ENCODE peak calls at places on chromosomes 7 and 10, in four cellular contexts. One of them, this sample, is unnamed.
A peak's percentile ranks its signal among the peaks of the same experiment; 100 is the strongest.

GRCh38 chr7:19248681-19249080 is 103.5 kb upstream of the FERD3L start:
- DNase-seq in fibroblast of pulmonary artery: peak; percentile 18
- DNase-seq in CD8-positive, alpha-beta T cell: no peak
- DNase-seq in astrocyte of the cerebellum: no peak
- DNase-seq in this sample: no peak

GRCh38 chr7:55590517-55591281 is 18.4 kb upstream of the VOPP1 start:
- DNase-seq in fibroblast of pulmonary artery: no peak
- DNase-seq in CD8-positive, alpha-beta T cell: no peak
- DNase-seq in astrocyte of the cerebellum: no peak
- DNase-seq in this sample: no peak

GRCh38 chr7:19094971-19095370 is 22.5 kb downstream of the TWIST1 start:
- DNase-seq in fibroblast of pulmonary artery: no peak
- DNase-seq in CD8-positive, alpha-beta T cell: no peak
- DNase-seq in astrocyte of the cerebellum: no peak
- DNase-seq in this sample: no peak

GRCh38 chr7:53229202-53229601 is 193.8 kb downstream of the POM121L12 start:
- DNase-seq in fibroblast of pulmonary artery: no peak
- DNase-seq in CD8-positive, alpha-beta T cell: no peak
- DNase-seq in astrocyte of the cerebellum: no peak
- DNase-seq in this sample: no peak

GRCh38 chr7:139457153-139457946 is 26.1 kb downstream of the KLRG2 start:
- DNase-seq in fibroblast of pulmonary artery: peak; percentile 26
- DNase-seq in CD8-positive, alpha-beta T cell: no peak
- DNase-seq in astrocyte of the cerebellum: no peak
- DNase-seq in this sample: no peak

GRCh38 chr10:86585037-86585725 is 63.6 kb upstream of the WAPL start:
- DNase-seq in fibroblast of pulmonary artery: peak; percentile 67
- DNase-seq in CD8-positive, alpha-beta T cell: peak; percentile 75
- DNase-seq in astrocyte of the cerebellum: peak; percentile 12
- DNase-seq in this sample: peak; percentile 85

GRCh38 chr10:20034732-20035131 is 218.5 kb downstream of the PLXDC2 start:
- DNase-seq in fibroblast of pulmonary artery: no peak
- DNase-seq in CD8-positive, alpha-beta T cell: no peak
- DNase-seq in astrocyte of the cerebellum: no peak
- DNase-seq in this sample: no peak

GRCh38 chr7:49433794-49434193 is 339.6 kb upstream of the VWC2 start:
- DNase-seq in fibroblast of pulmonary artery: no peak
- DNase-seq in CD8-positive, alpha-beta T cell: no peak
- DNase-seq in astrocyte of the cerebellum: no peak
- DNase-seq in this sample: no peak

GRCh38 chr7:113945018-113945938 is 26.5 kb upstream of the PPP1R3A start:
- DNase-seq in fibroblast of pulmonary artery: no peak
- DNase-seq in CD8-positive, alpha-beta T cell: no peak
- DNase-seq in astrocyte of the cerebellum: no peak
- DNase-seq in this sample: no peak

GRCh38 chr7:65832281-65832680 is 40.6 kb upstream of the VKORC1L1 start:
- DNase-seq in fibroblast of pulmonary artery: peak; percentile 71
- DNase-seq in CD8-positive, alpha-beta T cell: no peak
- DNase-seq in astrocyte of the cerebellum: peak; percentile 44
- DNase-seq in this sample: no peak

GRCh38 chr7:40972426-40972825 is 730.5 kb downstream of the INHBA start:
- DNase-seq in fibroblast of pulmonary artery: no peak
- DNase-seq in CD8-positive, alpha-beta T cell: no peak
- DNase-seq in astrocyte of the cerebellum: no peak
- DNase-seq in this sample: no peak

GRCh38 chr10:61332506-61332905 is 120.7 kb downstream of the TMEM26 start:
- DNase-seq in fibroblast of pulmonary artery: no peak
- DNase-seq in CD8-positive, alpha-beta T cell: no peak
- DNase-seq in astrocyte of the cerebellum: no peak
- DNase-seq in this sample: no peak

GRCh38 chr10:118957966-118958365 is 71.5 kb upstream of the NANOS1 start:
- DNase-seq in fibroblast of pulmonary artery: no peak
- DNase-seq in CD8-positive, alpha-beta T cell: no peak
- DNase-seq in astrocyte of the cerebellum: no peak
- DNase-seq in this sample: no peak

GRCh38 chr10:70856454-70856853 is 31.9 kb downstream of the PCBD1 start:
- DNase-seq in fibroblast of pulmonary artery: peak; percentile 33
- DNase-seq in CD8-positive, alpha-beta T cell: no peak
- DNase-seq in astrocyte of the cerebellum: no peak
- DNase-seq in this sample: no peak

GRCh38 chr7:102098986-102099385 is 187.7 kb upstream of the SH2B2 start:
- DNase-seq in fibroblast of pulmonary artery: no peak
- DNase-seq in CD8-positive, alpha-beta T cell: no peak
- DNase-seq in astrocyte of the cerebellum: no peak
- DNase-seq in this sample: no peak

DNA sequence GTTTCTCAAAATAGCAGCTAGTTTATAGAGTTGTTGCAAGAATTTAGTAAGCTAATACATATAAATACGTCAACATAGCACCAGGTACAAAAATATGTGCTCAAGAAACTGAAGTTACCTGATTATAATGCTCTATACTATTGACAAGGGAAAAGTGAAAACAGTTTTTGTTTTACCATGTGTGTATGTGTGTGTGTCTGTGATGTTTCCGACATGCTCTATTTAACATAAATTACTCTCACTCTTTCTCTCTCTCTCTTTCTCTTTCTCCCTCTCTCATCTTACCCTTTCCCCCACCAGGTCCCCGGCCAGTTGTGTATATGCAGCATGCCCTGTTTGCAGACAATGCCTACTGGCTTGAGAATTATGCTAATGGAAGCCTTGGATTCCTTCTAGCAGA is 4.3 kb downstream of the LIPN start:
- DNase-seq in fibroblast of pulmonary artery: no peak
- DNase-seq in CD8-positive, alpha-beta T cell: no peak
- DNase-seq in astrocyte of the cerebellum: no peak
- DNase-seq in this sample: no peak
- H3K4me3 ChIP-seq in fibroblast of pulmonary artery: no peak overlapping the region
- H3K4me3 ChIP-seq in CD8-positive, alpha-beta T cell: no peak overlapping the region
- H3K4me3 ChIP-seq in astrocyte of the cerebellum: no peak overlapping the region
- H3K4me3 ChIP-seq in this sample: no peak overlapping the region

DNA sequence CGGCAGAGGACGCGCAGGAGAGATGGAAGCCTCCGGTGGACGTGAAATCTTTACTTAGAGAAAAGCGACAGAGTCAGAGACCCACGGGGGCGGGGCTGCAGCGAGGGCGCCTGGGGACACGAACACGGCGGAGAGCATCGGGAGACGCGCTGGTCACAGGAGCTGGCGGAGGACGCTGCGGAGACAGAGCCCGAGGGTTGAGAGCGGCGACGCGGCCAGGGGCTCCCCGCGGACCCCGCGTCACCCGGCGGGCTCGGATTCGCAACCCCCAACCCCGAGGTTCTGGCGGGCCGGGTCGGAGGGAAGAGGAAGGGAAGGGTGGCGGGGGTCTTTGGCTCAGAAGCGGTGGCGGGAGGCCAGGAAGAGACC is 11.3 kb downstream of the CALY start:
- DNase-seq in fibroblast of pulmonary artery: no peak
- DNase-seq in CD8-positive, alpha-beta T cell: peak; percentile 41
- DNase-seq in astrocyte of the cerebellum: no peak
- DNase-seq in this sample: no peak
- H3K4me3 ChIP-seq in fibroblast of pulmonary artery: peak overlapping the region; percentile 29
- H3K4me3 ChIP-seq in CD8-positive, alpha-beta T cell: peak overlapping the region; percentile 52
- H3K4me3 ChIP-seq in astrocyte of the cerebellum: peak overlapping the region; percentile 34
- H3K4me3 ChIP-seq in this sample: peak overlapping the region; percentile 52

DNA sequence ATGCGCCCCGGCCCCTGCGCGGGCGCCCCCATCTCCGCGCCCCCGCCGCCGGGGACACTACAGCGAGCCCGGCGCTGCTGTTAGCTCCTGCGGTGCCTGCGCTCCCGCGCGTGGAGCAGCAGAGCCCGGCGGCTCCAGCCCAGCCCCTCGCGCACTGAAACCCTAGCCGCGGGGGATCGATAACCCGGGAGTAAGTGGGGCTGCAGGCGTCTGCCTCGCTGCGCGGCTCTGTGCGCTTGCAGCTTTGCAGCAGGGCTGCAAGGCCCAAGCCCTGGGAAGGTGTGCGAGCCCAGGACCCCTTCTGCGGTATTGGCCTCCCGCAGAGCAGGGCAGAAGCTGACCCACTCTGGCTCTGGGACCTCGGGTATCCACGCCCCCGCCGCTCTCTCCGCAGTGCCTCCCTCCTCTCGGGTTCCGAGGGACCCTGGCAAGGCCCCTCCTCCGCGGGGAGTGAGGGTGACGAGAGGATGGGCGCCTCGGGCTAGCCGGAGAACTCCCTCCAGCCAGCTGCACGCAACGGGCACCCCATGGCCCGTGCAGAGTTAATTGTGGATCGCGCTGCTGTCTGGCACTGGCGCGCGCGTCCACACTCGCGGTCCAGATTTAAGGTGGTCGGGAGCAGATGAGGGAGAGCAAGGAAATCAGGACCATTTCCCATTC is 2.2 kb downstream of the SHH start:
- DNase-seq in fibroblast of pulmonary artery: no peak
- DNase-seq in CD8-positive, alpha-beta T cell: no peak
- DNase-seq in astrocyte of the cerebellum: no peak
- DNase-seq in this sample: no peak
- H3K4me3 ChIP-seq in fibroblast of pulmonary artery: no peak overlapping the region
- H3K4me3 ChIP-seq in CD8-positive, alpha-beta T cell: no peak overlapping the region
- H3K4me3 ChIP-seq in astrocyte of the cerebellum: no peak overlapping the region
- H3K4me3 ChIP-seq in this sample: peak overlapping the region; percentile 21

DNA sequence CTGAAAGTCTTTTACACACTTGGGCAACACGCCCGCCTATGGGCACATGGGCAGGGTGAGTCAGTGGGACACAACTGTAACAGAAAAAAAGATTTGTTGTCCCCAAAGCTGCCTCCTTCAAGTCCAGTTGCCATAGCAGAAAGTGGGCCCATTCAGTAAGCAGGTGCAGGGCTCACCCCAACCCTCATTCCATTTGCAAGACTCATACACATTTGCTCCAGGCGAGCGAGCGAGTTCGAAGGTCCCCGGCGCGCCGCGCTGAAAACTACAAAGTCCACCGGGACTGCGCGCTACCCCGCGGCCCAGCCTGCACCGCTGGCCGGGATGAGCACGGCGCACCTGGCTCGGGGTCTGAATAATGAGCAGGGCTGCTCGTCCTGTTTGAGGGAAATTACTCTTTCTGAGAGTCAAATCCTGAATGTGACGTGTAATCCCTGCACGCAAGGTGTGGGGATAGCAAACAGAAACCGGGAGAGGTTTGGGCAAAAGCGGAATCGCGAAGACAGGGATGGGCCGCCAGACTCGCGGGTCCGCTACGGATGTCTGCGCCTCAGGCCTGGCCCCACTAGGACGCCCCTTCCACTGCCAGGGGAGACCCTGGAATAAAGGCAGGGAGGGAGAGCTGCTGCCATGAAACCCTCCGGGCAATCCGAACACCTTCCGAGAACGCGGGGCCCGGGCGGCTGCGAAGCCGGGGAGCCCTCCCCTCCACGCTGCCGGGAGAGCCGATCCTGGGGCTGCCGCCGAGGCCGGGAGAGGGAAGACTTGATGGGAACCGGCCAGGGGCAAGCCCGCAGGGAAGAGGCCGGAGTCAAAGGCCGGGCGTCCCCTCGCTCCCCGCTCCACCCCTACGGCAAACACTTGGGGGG is 982 bp downstream of the COBL start:
- DNase-seq in fibroblast of pulmonary artery: no peak
- DNase-seq in CD8-positive, alpha-beta T cell: no peak
- DNase-seq in astrocyte of the cerebellum: no peak
- DNase-seq in this sample: no peak
- H3K4me3 ChIP-seq in fibroblast of pulmonary artery: no peak overlapping the region
- H3K4me3 ChIP-seq in CD8-positive, alpha-beta T cell: no peak overlapping the region
- H3K4me3 ChIP-seq in astrocyte of the cerebellum: peak overlapping the region; percentile 44
- H3K4me3 ChIP-seq in this sample: peak overlapping the region; percentile 32

GRCh38 chr10:112793197-112793921 is 156.7 kb upstream of the TCF7L2 start:
- DNase-seq in fibroblast of pulmonary artery: no peak
- DNase-seq in CD8-positive, alpha-beta T cell: no peak
- DNase-seq in astrocyte of the cerebellum: no peak
- DNase-seq in this sample: no peak
- H3K4me3 ChIP-seq in fibroblast of pulmonary artery: no peak overlapping the region
- H3K4me3 ChIP-seq in CD8-positive, alpha-beta T cell: no peak overlapping the region
- H3K4me3 ChIP-seq in astrocyte of the cerebellum: no peak overlapping the region
- H3K4me3 ChIP-seq in this sample: no peak overlapping the region